ENCODE peak calls at places on chromosomes 7 and 10, in seven cellular contexts. One of them, this sample, is unnamed.

GRCh38 chr7:82382276-82382675 is 61.3 kb downstream of the CACNA2D1 start:
- DNase-seq in activated CD4-positive, CD25-positive, alpha-beta regulatory T cell treated with anti-CD3 and anti-CD28 coated beads, Interleukin-2, amount 50 U/mL, for 72 hours: no peak
- DNase-seq in H7: peak
- DNase-seq in HTR-8/SVneo: no peak
- DNase-seq in NCI-H1092: no peak
- DNase-seq in EH: no peak
- DNase-seq in Right ventricle myocardium inferior: no peak
- DNase-seq in this sample: no peak

GRCh38 chr10:79239275-79239779 is 107.9 kb upstream of the PPIF start:
- DNase-seq in HTR-8/SVneo: peak
- DNase-seq in EH: peak
- DNase-seq in Right ventricle myocardium inferior: no peak
- DNase-seq in activated CD4-positive, CD25-positive, alpha-beta regulatory T cell treated with anti-CD3 and anti-CD28 coated beads, Interleukin-2, amount 50 U/mL, for 72 hours: no peak
- DNase-seq in H7: peak
- DNase-seq in NCI-H1092: no peak
- DNase-seq in this sample: peak

GRCh38 chr10:129765664-129766550 is 198.2 kb downstream of the EBF3 start:
- DNase-seq in HTR-8/SVneo: no peak
- DNase-seq in NCI-H1092: peak
- DNase-seq in EH: no peak
- DNase-seq in Right ventricle myocardium inferior: no peak
- DNase-seq in H7: no peak
- DNase-seq in activated CD4-positive, CD25-positive, alpha-beta regulatory T cell treated with anti-CD3 and anti-CD28 coated beads, Interleukin-2, amount 50 U/mL, for 72 hours: no peak
- DNase-seq in this sample: no peak

GRCh38 chr7:17129218-17129617 is 169.2 kb upstream of the AHR start:
- DNase-seq in HTR-8/SVneo: no peak
- DNase-seq in Right ventricle myocardium inferior: no peak
- DNase-seq in activated CD4-positive, CD25-positive, alpha-beta regulatory T cell treated with anti-CD3 and anti-CD28 coated beads, Interleukin-2, amount 50 U/mL, for 72 hours: no peak
- DNase-seq in EH: no peak
- DNase-seq in NCI-H1092: no peak
- DNase-seq in H7: no peak
- DNase-seq in this sample: peak

GRCh38 chr10:124524991-124525653 is 63.5 kb downstream of the LHPP start:
- DNase-seq in HTR-8/SVneo: no peak
- DNase-seq in Right ventricle myocardium inferior: peak
- DNase-seq in H7: no peak
- DNase-seq in EH: peak
- DNase-seq in activated CD4-positive, CD25-positive, alpha-beta regulatory T cell treated with anti-CD3 and anti-CD28 coated beads, Interleukin-2, amount 50 U/mL, for 72 hours: no peak
- DNase-seq in NCI-H1092: no peak
- DNase-seq in this sample: peak

GRCh38 chr10:50788951-50789904 is 49.5 kb downstream of the ASAH2B start:
- DNase-seq in H7: peak
- DNase-seq in HTR-8/SVneo: peak
- DNase-seq in Right ventricle myocardium inferior: no peak
- DNase-seq in NCI-H1092: no peak
- DNase-seq in activated CD4-positive, CD25-positive, alpha-beta regulatory T cell treated with anti-CD3 and anti-CD28 coated beads, Interleukin-2, amount 50 U/mL, for 72 hours: no peak
- DNase-seq in EH: peak
- DNase-seq in this sample: no peak

GRCh38 chr7:117750612-117751563 is 122.4 kb downstream of the CTTNBP2 start:
- DNase-seq in activated CD4-positive, CD25-positive, alpha-beta regulatory T cell treated with anti-CD3 and anti-CD28 coated beads, Interleukin-2, amount 50 U/mL, for 72 hours: no peak
- DNase-seq in NCI-H1092: peak
- DNase-seq in Right ventricle myocardium inferior: no peak
- DNase-seq in HTR-8/SVneo: no peak
- DNase-seq in EH: peak
- DNase-seq in H7: no peak
- DNase-seq in this sample: no peak

GRCh38 chr10:14889318-14889717 is 10.7 kb downstream of the SUV39H2 start:
- DNase-seq in Right ventricle myocardium inferior: no peak
- DNase-seq in NCI-H1092: no peak
- DNase-seq in EH: peak
- DNase-seq in HTR-8/SVneo: no peak
- DNase-seq in H7: peak
- DNase-seq in activated CD4-positive, CD25-positive, alpha-beta regulatory T cell treated with anti-CD3 and anti-CD28 coated beads, Interleukin-2, amount 50 U/mL, for 72 hours: no peak
- DNase-seq in this sample: no peak

GRCh38 chr10:110681023-110681681 is 37.0 kb downstream of the RBM20 start:
- DNase-seq in HTR-8/SVneo: peak
- DNase-seq in H7: peak
- DNase-seq in activated CD4-positive, CD25-positive, alpha-beta regulatory T cell treated with anti-CD3 and anti-CD28 coated beads, Interleukin-2, amount 50 U/mL, for 72 hours: no peak
- DNase-seq in NCI-H1092: peak
- DNase-seq in EH: peak
- DNase-seq in Right ventricle myocardium inferior: no peak
- DNase-seq in this sample: no peak

GRCh38 chr7:30225863-30226361 is 58.5 kb upstream of the ZNRF2 start:
- DNase-seq in NCI-H1092: peak
- DNase-seq in H7: no peak
- DNase-seq in HTR-8/SVneo: no peak
- DNase-seq in activated CD4-positive, CD25-positive, alpha-beta regulatory T cell treated with anti-CD3 and anti-CD28 coated beads, Interleukin-2, amount 50 U/mL, for 72 hours: no peak
- DNase-seq in Right ventricle myocardium inferior: peak
- DNase-seq in EH: peak
- DNase-seq in this sample: no peak

GRCh38 chr7:35725280-35725680 is 30.3 kb upstream of the HERPUD2 start:
- DNase-seq in EH: no peak
- DNase-seq in activated CD4-positive, CD25-positive, alpha-beta regulatory T cell treated with anti-CD3 and anti-CD28 coated beads, Interleukin-2, amount 50 U/mL, for 72 hours: no peak
- DNase-seq in NCI-H1092: no peak
- DNase-seq in H7: no peak
- DNase-seq in Right ventricle myocardium inferior: no peak
- DNase-seq in HTR-8/SVneo: no peak
- DNase-seq in this sample: no peak

GRCh38 chr10:31320598-31321211 is 1.7 kb downstream of the ZEB1 start:
- DNase-seq in EH: peak
- DNase-seq in HTR-8/SVneo: peak
- DNase-seq in NCI-H1092: peak
- DNase-seq in Right ventricle myocardium inferior: peak
- DNase-seq in activated CD4-positive, CD25-positive, alpha-beta regulatory T cell treated with anti-CD3 and anti-CD28 coated beads, Interleukin-2, amount 50 U/mL, for 72 hours: peak
- DNase-seq in H7: peak
- DNase-seq in this sample: no peak

GRCh38 chr7:36016648-36017047 is 136.4 kb upstream of the EEPD1 start:
- DNase-seq in activated CD4-positive, CD25-positive, alpha-beta regulatory T cell treated with anti-CD3 and anti-CD28 coated beads, Interleukin-2, amount 50 U/mL, for 72 hours: no peak
- DNase-seq in Right ventricle myocardium inferior: no peak
- DNase-seq in HTR-8/SVneo: no peak
- DNase-seq in EH: no peak
- DNase-seq in H7: no peak
- DNase-seq in NCI-H1092: no peak
- DNase-seq in this sample: no peak

GRCh38 chr7:78130443-78131200 is 332.0 kb downstream of the PHTF2 start:
- DNase-seq in Right ventricle myocardium inferior: no peak
- DNase-seq in NCI-H1092: no peak
- DNase-seq in H7: no peak
- DNase-seq in EH: peak
- DNase-seq in activated CD4-positive, CD25-positive, alpha-beta regulatory T cell treated with anti-CD3 and anti-CD28 coated beads, Interleukin-2, amount 50 U/mL, for 72 hours: no peak
- DNase-seq in HTR-8/SVneo: no peak
- DNase-seq in this sample: no peak

GRCh38 chr10:52701647-52702046 is 70.9 kb downstream of the MBL2 start:
- DNase-seq in activated CD4-positive, CD25-positive, alpha-beta regulatory T cell treated with anti-CD3 and anti-CD28 coated beads, Interleukin-2, amount 50 U/mL, for 72 hours: no peak
- DNase-seq in NCI-H1092: no peak
- DNase-seq in EH: no peak
- DNase-seq in H7: no peak
- DNase-seq in Right ventricle myocardium inferior: no peak
- DNase-seq in HTR-8/SVneo: no peak
- DNase-seq in this sample: no peak

GRCh38 chr7:131106681-131107342 is 220.9 kb upstream of the MKLN1 start:
- DNase-seq in EH: peak
- DNase-seq in Right ventricle myocardium inferior: peak
- DNase-seq in activated CD4-positive, CD25-positive, alpha-beta regulatory T cell treated with anti-CD3 and anti-CD28 coated beads, Interleukin-2, amount 50 U/mL, for 72 hours: peak
- DNase-seq in H7: peak
- DNase-seq in HTR-8/SVneo: no peak
- DNase-seq in NCI-H1092: no peak
- DNase-seq in this sample: no peak

This sample was measured in foreskin melanocyte.